ENCODE peak calls at places on chromosomes 1 and 21, in four cellular contexts. S, H, K and G are unnamed samples.

GRCh38 chr1:183198463-183198862 is 12.4 kb downstream of the LAMC2 start:
- DNase-seq in K (no peak), S (no peak), H (no peak), G (no peak)

GRCh38 chr1:229972600-229973296 is 94.3 kb upstream of the GALNT2 start:
- DNase-seq in H (no peak), S (no peak), K (no peak), G (no peak)

GRCh38 chr1:27785763-27786162 is 12.7 kb downstream of the STX12 start:
- DNase-seq in S (no peak), H (no peak), K (no peak), G (no peak)

GRCh38 chr1:216281757-216282156 is 141.5 kb downstream of the USH2A start:
- DNase-seq in K (no peak), S (no peak), H (no peak), G (no peak)

GRCh38 chr1:91282695-91283420 is 121.8 kb downstream of the HFM1 start:
- DNase-seq in H (peak), S (peak), K (no peak), G (peak)

GRCh38 chr1:119968068-119968492 is 71.8 kb upstream of the ADAM30 start:
- DNase-seq in S (no peak), K (no peak), H (peak), G (peak)

GRCh38 chr1:103110701-103111100 is 2.4 kb upstream of the COL11A1 start:
- DNase-seq in K (no peak), S (no peak), H (no peak), G (no peak)

GRCh38 chr1:8070381-8070811 is 44.3 kb upstream of the ERRFI1 start:
- DNase-seq in H (no peak), S (peak), K (no peak), G (no peak)

GRCh38 chr1:220892086-220892376 is 12.8 kb downstream of the HLX start:
- DNase-seq in H (no peak), K (no peak), S (no peak), G (no peak)

GRCh38 chr21:26756491-26757159 is 88.6 kb downstream of the ADAMTS1 start:
- DNase-seq in H (no peak), K (no peak), S (no peak), G (no peak)

GRCh38 chr1:3468236-3469103 is 14.0 kb downstream of the ARHGEF16 start:
- DNase-seq in S (no peak), H (no peak), K (no peak), G (no peak)

GRCh38 chr1:224784606-224785328 is 144.7 kb upstream of the DNAH14 start:
- DNase-seq in H (no peak), K (no peak), S (no peak), G (no peak)

GRCh38 chr1:152344463-152344862 is 15.3 kb downstream of the FLG2 start:
- DNase-seq in K (no peak), H (no peak), S (no peak), G (no peak)

GRCh38 chr1:216462061-216462775 is 39.0 kb upstream of the USH2A start:
- DNase-seq in S (no peak), H (no peak), K (no peak), G (no peak)

GRCh38 chr21:31900121-31900895 is 27.5 kb downstream of the HUNK start:
- DNase-seq in S (no peak), H (no peak), K (peak), G (no peak)

GRCh38 chr1:20233866-20234265 is 47.5 kb upstream of the PLA2G2C start:
- DNase-seq in K (no peak), H (no peak), S (no peak), G (no peak)

GRCh38 chr1:59071289-59071688 is 225.6 kb upstream of the FGGY start:
- DNase-seq in H (no peak), S (peak), K (no peak), G (peak)

GRCh38 chr1:77322061-77322900 is 40.5 kb downstream of the AK5 start:
- DNase-seq in K (no peak), H (no peak), S (no peak), G (peak)

GRCh38 chr1:211783897-211784296 is 46.7 kb downstream of the LPGAT1 start:
- DNase-seq in H (no peak), S (no peak), K (no peak), G (no peak)

GRCh38 chr21:45822429-45823099 is 159.0 kb upstream of the COL6A1 start:
- DNase-seq in K (no peak), H (no peak), S (no peak), G (no peak)